ENCODE peak calls at places on chromosomes 5 and 9, in five cellular contexts. L, H, Q, D and M are unnamed samples.

GRCh38 chr5:147901555-147901954 is 4.8 kb downstream of the C5orf46 start:
- DNase-seq in L (no peak), H (peak; percentile 1), Q (no peak), D (no peak), M (no peak)

GRCh38 chr9:94002316-94003140 is 47.4 kb upstream of the BARX1 start:
- DNase-seq in L (no peak), H (peak; percentile 57), Q (peak; percentile 56), D (no peak), M (peak; percentile 18)

GRCh38 chr5:132466453-132467291 is 23.9 kb downstream of the IRF1 start:
- DNase-seq in L (no peak), H (no peak), Q (peak; percentile 51), D (no peak), M (no peak)

GRCh38 chr5:85334-85995 is 6.5 kb upstream of the PLEKHG4B start:
- DNase-seq in L (no peak), H (no peak), Q (no peak), D (no peak), M (no peak)

GRCh38 chr9:18350036-18350435 is 123.9 kb upstream of the ADAMTSL1 start:
- DNase-seq in L (no peak), H (no peak), Q (no peak), D (no peak), M (no peak)

GRCh38 chr9:95852059-95853032 is 23.1 kb upstream of the ERCC6L2 start:
- DNase-seq in L (no peak), H (peak; percentile 13), Q (no peak), D (no peak), M (no peak)

GRCh38 chr5:81994679-81995078 is 22.9 kb downstream of the ATG10 start:
- DNase-seq in L (no peak), H (no peak), Q (no peak), D (no peak), M (no peak)

GRCh38 chr9:12329623-12329985 is 363.6 kb upstream of the TYRP1 start:
- DNase-seq in L (no peak), H (no peak), Q (no peak), D (no peak), M (no peak)

GRCh38 chr9:13113201-13113600 is 166.3 kb downstream of the MPDZ start:
- DNase-seq in L (no peak), H (no peak), Q (no peak), D (no peak), M (no peak)

GRCh38 chr5:83608122-83608521 is 112.5 kb downstream of the HAPLN1 start:
- DNase-seq in L (peak; percentile 31), H (peak; percentile 52), Q (peak; percentile 28), D (no peak), M (no peak)

GRCh38 chr5:34657550-34657921 is 1.4 kb downstream of the RAI14 start:
- DNase-seq in L (no peak), H (peak; percentile 33), Q (no peak), D (peak; percentile 29), M (no peak)

GRCh38 chr9:91534374-91534773 is 110.7 kb upstream of the NFIL3 start:
- DNase-seq in L (no peak), H (no peak), Q (no peak), D (no peak), M (no peak)

GRCh38 chr9:89461302-89461701 is 36.6 kb downstream of the SEMA4D start:
- DNase-seq in L (no peak), H (no peak), Q (no peak), D (no peak), M (no peak)

GRCh38 chr5:127031147-127031862 is 947 bp upstream of the MARCHF3 start:
- DNase-seq in L (no peak), H (peak; percentile 5), Q (peak; percentile 29), D (no peak), M (no peak)
- H3K27ac ChIP-seq in L (no peak overlapping the region), H (peak overlapping the region; percentile 76), Q (peak overlapping the region; percentile 88), D (peak overlapping the region; percentile 84), M (peak overlapping the region; percentile 87)

DNA sequence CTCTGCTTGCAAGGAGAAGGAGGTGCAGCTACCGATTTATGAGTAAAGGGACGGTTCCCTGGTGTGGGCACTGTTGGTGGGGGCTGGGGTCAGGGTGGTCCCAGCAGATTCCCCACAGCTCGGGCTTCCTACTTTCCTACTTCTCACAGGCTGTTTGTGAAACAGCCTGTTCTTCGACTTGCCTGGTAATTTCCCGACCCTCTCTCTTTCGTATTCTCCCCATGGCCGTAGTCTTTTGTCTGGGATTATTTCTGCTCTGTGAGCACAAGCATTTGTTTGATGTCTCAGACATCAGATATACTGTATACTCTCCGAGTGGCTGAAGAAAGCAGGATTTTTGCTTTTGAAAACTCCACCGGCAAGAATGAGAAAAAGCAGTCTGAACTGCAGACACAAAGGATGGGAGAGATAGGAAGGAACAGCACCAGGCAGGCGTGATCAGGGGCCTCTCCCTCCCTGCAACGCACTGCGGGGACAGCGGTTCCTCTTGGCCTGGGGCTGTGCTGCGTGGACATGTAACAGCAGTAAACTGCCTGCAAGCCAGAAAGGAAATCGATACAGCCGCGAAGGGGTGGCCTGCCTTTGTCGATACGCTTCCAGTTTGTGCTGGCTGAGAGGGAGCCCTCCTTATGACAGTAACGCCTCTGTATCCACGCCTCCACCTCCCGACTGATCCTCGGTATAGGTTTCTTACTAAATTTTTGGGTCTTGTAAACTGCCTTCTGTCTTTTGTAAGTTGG is 313.9 kb upstream of the TLE4 start:
- DNase-seq in L (no peak), H (no peak), Q (no peak), D (no peak), M (no peak)
- H3K4me3 ChIP-seq in L (no peak overlapping the region), H (no peak overlapping the region), Q (peak overlapping the region; percentile 6), D (no peak overlapping the region), M (peak overlapping the region; percentile 20)

DNA sequence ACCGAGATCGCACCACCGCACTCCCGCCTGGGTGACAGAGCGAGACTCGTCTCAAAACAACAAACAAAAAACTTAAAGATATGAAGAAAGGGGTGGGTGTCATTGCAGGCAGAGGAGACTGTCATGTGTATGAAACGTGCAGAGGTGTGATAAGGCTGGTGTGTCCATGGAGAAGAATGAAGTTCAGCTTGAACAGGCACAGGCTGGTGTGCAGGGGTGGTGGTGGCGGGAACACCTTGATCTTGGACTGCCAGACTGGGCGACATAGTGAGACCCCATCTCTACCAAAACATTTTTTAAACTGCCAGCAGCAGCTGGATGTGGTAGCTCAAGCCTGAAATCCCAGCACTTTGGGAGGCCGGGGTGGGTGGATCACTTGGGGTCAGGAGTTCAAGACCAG is 69.7 kb downstream of the UGCG start:
- DNase-seq in L (no peak), H (no peak), Q (no peak), D (no peak), M (no peak)
- TF ChIP-seq EP300 in L (no peak), H (no peak), Q (no peak), D (no peak), M (no peak)

GRCh38 chr5:164504141-164504772 is 998.8 kb downstream of the MAT2B start:
- DNase-seq in L (no peak), H (peak; percentile 57), Q (peak; percentile 36), D (no peak), M (no peak)
- H3K27ac ChIP-seq in L (no peak overlapping the region), H (no peak overlapping the region), Q (no peak overlapping the region), D (no peak overlapping the region), M (no peak overlapping the region)

DNA sequence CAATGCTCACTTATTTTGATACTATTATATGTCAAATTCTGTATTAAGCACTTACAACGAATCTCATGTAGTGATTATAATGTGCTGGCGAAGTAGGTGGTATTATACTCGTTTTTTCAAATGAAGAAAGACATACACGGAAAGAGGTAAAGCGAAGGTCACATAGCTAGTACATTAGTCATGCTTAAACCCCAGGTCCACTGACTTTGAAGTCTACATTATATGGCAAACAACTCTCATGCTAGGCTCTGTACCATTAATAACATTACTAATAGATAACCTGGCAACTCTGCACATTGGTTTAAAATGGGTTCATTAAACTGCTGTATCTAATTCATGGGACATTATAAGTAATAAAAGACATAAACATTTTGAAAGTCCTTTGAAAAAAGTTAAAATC is 21.3 kb downstream of the FYB1 start:
- DNase-seq in L (no peak), H (peak; percentile 84), Q (no peak), D (no peak), M (no peak)
- H3K4me3 ChIP-seq in L (no peak overlapping the region), H (no peak overlapping the region), Q (no peak overlapping the region), D (no peak overlapping the region), M (no peak overlapping the region)

DNA sequence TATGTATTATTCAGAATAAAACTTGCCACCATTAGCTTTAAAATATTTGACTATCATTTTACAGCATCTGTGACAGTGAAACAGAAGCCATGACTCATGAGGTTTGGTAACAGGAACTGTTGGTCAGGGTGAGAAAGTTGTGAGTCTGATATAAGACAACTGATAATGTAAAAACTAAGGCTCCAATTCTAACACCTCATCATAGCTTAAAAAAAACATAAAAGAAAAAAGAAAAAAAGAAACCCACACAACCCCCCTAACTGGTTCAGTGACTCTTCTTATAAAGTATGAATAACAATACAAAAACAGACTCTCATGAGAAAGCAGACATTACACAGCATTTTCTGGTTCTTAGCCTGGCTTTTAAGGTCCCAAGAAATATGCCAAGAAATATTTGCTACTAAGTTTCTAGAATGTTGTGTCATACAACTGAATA is 85.8 kb downstream of the MRPS27 start:
- DNase-seq in L (no peak), H (peak; percentile 30), Q (no peak), D (no peak), M (no peak)
- TF ChIP-seq EP300 in L (no peak), H (no peak), Q (no peak), D (no peak), M (no peak)

GRCh38 chr5:65451436-65451835 is 30.3 kb downstream of the ADAMTS6 start:
- DNase-seq in L (no peak), H (no peak), Q (no peak), D (no peak), M (no peak)
- H3K27ac ChIP-seq in L (no peak overlapping the region), H (no peak overlapping the region), Q (no peak overlapping the region), D (no peak overlapping the region), M (no peak overlapping the region)

GRCh38 chr9:115114084-115114483 is 3.9 kb downstream of the TNC start:
- DNase-seq in L (no peak), H (no peak), Q (no peak), D (no peak), M (no peak)
- H3K4me3 ChIP-seq in L (no peak overlapping the region), H (no peak overlapping the region), Q (peak overlapping the region; percentile 34), D (no peak overlapping the region), M (no peak overlapping the region)

DNA sequence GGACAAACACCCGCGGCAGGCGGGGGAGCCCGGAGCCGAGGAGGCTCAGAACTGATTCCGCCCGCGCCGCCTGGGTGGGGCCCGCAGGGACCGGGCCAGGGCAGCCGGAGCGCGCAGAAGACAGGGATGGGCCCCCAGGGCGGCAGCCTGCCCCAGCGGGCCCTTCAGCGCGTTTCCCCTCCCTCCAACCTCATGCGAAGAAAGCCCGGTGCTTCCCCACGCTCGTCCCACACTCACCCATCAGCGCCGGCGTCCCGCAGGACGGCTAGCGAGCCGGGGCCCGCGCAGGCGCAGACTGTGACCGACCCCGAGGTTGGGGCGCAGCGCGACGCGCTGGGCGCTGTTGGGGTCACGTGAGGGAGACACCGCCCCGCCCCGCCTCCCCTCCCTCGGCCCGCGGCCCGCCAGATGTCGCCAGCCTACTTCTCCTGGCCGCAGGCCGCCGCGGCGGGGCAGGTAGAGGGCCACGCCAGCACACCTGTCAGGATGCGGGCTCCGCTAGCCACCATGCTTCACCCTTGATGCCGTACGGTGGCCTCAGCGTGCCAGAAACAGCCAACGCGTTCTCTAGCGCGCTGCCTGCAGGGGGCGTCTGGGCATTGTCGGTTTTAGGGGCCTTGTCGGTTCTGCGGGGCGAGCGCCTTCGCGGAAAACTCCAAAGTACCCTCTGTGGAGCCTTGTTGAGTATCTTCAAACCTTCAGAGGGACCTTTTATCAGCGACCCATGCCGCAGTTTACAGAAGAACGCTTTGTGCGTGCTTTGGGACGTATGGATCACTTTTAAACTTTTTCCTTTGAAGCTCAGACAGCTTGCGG is at the start of gene SLC25A51:
- DNase-seq in L (peak; percentile 89), H (peak; percentile 94), Q (peak; percentile 94), D (peak; percentile 95), M (peak; percentile 90)
- TF ChIP-seq EP300 in L (no peak), H (no peak), Q (no peak), D (no peak), M (no peak)

GRCh38 chr5:95735436-95735835 is 4.3 kb downstream of the RHOBTB3 start:
- DNase-seq in L (no peak), H (no peak), Q (no peak), D (no peak), M (no peak)
- H3K27ac ChIP-seq in L (no peak overlapping the region), H (no peak overlapping the region), Q (peak overlapping the region; percentile 36), D (peak overlapping the region; percentile 57), M (peak overlapping the region; percentile 93)